ENCODE peak calls at places on chromosome 12, in seven cellular contexts. G is cerebellum; M is esophagus squamous epithelium; Y is central memory CD4-positive, alpha-beta T cell; Q is choroid plexus epithelial cell; Z is WTC11; C is A549. P is an unnamed sample.

GRCh38 chr12:87953257-87953860 is 75.8 kb downstream of the C12orf50 start:
- DNase-seq in Q (peak), M (no peak), C (peak), Z (no peak), G (peak), Y (no peak), P (peak)

GRCh38 chr12:71477046-71477445 is 37.4 kb downstream of the LGR5 start:
- DNase-seq in Q (no peak), Z (no peak), M (no peak), C (no peak), Y (no peak), G (no peak), P (no peak)

GRCh38 chr12:120453060-120453761 is 7.0 kb downstream of the GATC start:
- DNase-seq in Y (no peak), Q (no peak), M (no peak), G (no peak), C (no peak), Z (no peak), P (no peak)

GRCh38 chr12:110577717-110578521 is 5.2 kb downstream of the PPTC7 start:
- DNase-seq in G (no peak), Q (peak), Y (peak), C (peak), M (no peak), Z (no peak), P (peak)

GRCh38 chr12:104643921-104644669 is 187.3 kb downstream of the CHST11 start:
- DNase-seq in Q (peak), G (no peak), Y (peak), M (no peak), Z (no peak), C (no peak), P (no peak)

GRCh38 chr12:114848661-114849060 is 164.7 kb upstream of the TBX3 start:
- DNase-seq in M (no peak), Z (no peak), Q (peak), C (no peak), Y (no peak), G (no peak), P (no peak)

GRCh38 chr12:14768823-14769405 is 34.4 kb downstream of the WBP11 start:
- DNase-seq in M (no peak), Q (peak), Y (peak), Z (peak), G (no peak), C (no peak), P (no peak)

GRCh38 chr12:4027412-4027811 is 154.2 kb upstream of the PARP11 start:
- DNase-seq in Q (no peak), C (no peak), Y (peak), M (no peak), G (no peak), Z (no peak), P (no peak)

GRCh38 chr12:43957732-43958131 is 121.9 kb downstream of the TMEM117 start:
- DNase-seq in C (peak), G (peak), Q (peak), M (no peak), Y (no peak), Z (no peak), P (peak)

GRCh38 chr12:26126340-26127284 is 1.8 kb upstream of the BHLHE41 start:
- DNase-seq in G (peak), Q (peak), Z (peak), M (peak), Y (no peak), C (peak), P (peak)

GRCh38 chr12:26941251-26941650 is 3.0 kb downstream of the FGFR1OP2 start:
- DNase-seq in Y (peak), Z (no peak), C (no peak), G (no peak), M (no peak), Q (peak), P (no peak)

GRCh38 chr12:94648578-94648977 is 1.8 kb downstream of the TMCC3 start:
- DNase-seq in Z (no peak), C (no peak), Q (no peak), G (no peak), Y (no peak), M (no peak), P (no peak)

GRCh38 chr12:107779077-107779840 is 4.8 kb downstream of the ASCL4 start:
- DNase-seq in C (no peak), Q (no peak), Z (no peak), M (no peak), Y (no peak), G (no peak), P (no peak)

GRCh38 chr12:52082988-52083637 is 3.6 kb downstream of the SMIM41 start:
- DNase-seq in Q (peak), Z (peak), C (peak), M (no peak), G (peak), Y (peak), P (peak)

GRCh38 chr12:52061470-52062166 is 8.2 kb upstream of the ATG101 start:
- DNase-seq in G (no peak), Z (no peak), Q (no peak), C (no peak), Y (no peak), M (no peak), P (no peak)

GRCh38 chr12:97960741-97961608 is 498.4 kb downstream of the RMST start:
- DNase-seq in M (no peak), Z (peak), Y (no peak), Q (peak), C (peak), G (no peak), P (peak)

GRCh38 chr12:80761818-80762217 is 45.1 kb downstream of the MYF5 start:
- DNase-seq in C (no peak), Z (no peak), Y (no peak), G (no peak), Q (peak), M (no peak), P (no peak)

GRCh38 chr12:14111230-14111865 is 129.9 kb upstream of the GRIN2B start:
- DNase-seq in Y (no peak), Q (no peak), G (no peak), M (no peak), C (peak), Z (peak), P (no peak)

GRCh38 chr12:20366776-20367409 is 1.4 kb upstream of the PDE3A start:
- DNase-seq in Q (no peak), Z (no peak), C (no peak), Y (no peak), G (peak), M (no peak), P (no peak)

GRCh38 chr12:132289356-132290202 is 39.8 kb downstream of the GALNT9 start:
- DNase-seq in G (no peak), Z (peak), Y (no peak), C (no peak), Q (no peak), M (no peak), P (no peak)

GRCh38 chr12:104792570-104792969 is 165.5 kb downstream of the SLC41A2 start:
- DNase-seq in Q (peak), C (peak), M (no peak), Z (no peak), Y (no peak), G (peak), P (no peak)

GRCh38 chr12:108801736-108802665 is 55.4 kb downstream of the SSH1 start:
- DNase-seq in Z (peak), Y (no peak), M (no peak), Q (peak), C (no peak), G (no peak), P (no peak)

GRCh38 chr12:24991209-24992049 is 42.5 kb upstream of the BCAT1 start:
- DNase-seq in Y (peak), Z (no peak), M (no peak), C (peak), G (peak), Q (peak), P (peak)

GRCh38 chr12:88639361-88639760 is 59.1 kb upstream of the KITLG start:
- DNase-seq in C (no peak), Z (no peak), Q (peak), Y (no peak), M (no peak), G (no peak), P (no peak)

GRCh38 chr12:15788266-15789214 is 648 bp downstream of the EPS8 start:
- DNase-seq in Y (no peak), M (no peak), Q (peak), G (peak), C (peak), Z (peak), P (no peak)

GRCh38 chr12:92056290-92056689 is 89.4 kb downstream of the BTG1 start:
- DNase-seq in C (no peak), Z (no peak), M (no peak), Y (no peak), G (no peak), Q (no peak), P (no peak)

GRCh38 chr12:50103767-50104321 is at the start of gene GPD1:
- DNase-seq in G (peak), Z (peak), C (no peak), Q (peak), Y (no peak), M (no peak), P (no peak)